ENCODE peak calls at places on chromosomes 7 and 10, in ten cellular contexts. K is prostate gland, S is body of pancreas, W is ovary, O is tibial artery, R is right cardiac atrium, N is left ventricle myocardium inferior, A is Panc1, D is spleen, X is endodermal cell. U is an unnamed sample.

GRCh38 chr7:42461537-42461936 is 224.5 kb upstream of the GLI3 start:
- DNase-seq in K (no peak), S (no peak), W (no peak), O (no peak), R (no peak), N (no peak), A (no peak), D (no peak), X (no peak), U (no peak)

GRCh38 chr7:158818325-158819213 is 10.7 kb downstream of the ESYT2 start:
- DNase-seq in K (no peak), S (peak; percentile 80), W (peak; percentile 85), O (peak; percentile 90), R (peak; percentile 94), N (peak; percentile 87), A (peak; percentile 99), D (peak; percentile 86), X (peak; percentile 87), U (peak; percentile 99)

GRCh38 chr10:69014171-69014570 is 25.6 kb downstream of the KIFBP start:
- DNase-seq in K (no peak), S (no peak), W (no peak), O (no peak), R (no peak), N (no peak), A (no peak), D (no peak), X (no peak), U (no peak)

GRCh38 chr10:89669985-89670384 is 24.9 kb upstream of the PANK1 start:
- DNase-seq in K (no peak), S (no peak), W (no peak), O (no peak), R (no peak), N (no peak), A (no peak), D (no peak), X (no peak), U (no peak)

GRCh38 chr10:84510121-84510520 is 181.7 kb downstream of the CCSER2 start:
- DNase-seq in K (no peak), S (no peak), W (no peak), O (no peak), R (no peak), N (no peak), A (no peak), D (no peak), X (no peak), U (peak; percentile 63)

GRCh38 chr7:142754681-142755575 is 5.7 kb downstream of the PRSS1 start:
- DNase-seq in K (no peak), S (peak; percentile 73), W (no peak), O (no peak), R (no peak), N (no peak), A (no peak), D (no peak), X (no peak), U (no peak)

GRCh38 chr10:91295346-91295745 is 74.9 kb downstream of the PCGF5 start:
- DNase-seq in K (no peak), S (no peak), W (no peak), O (no peak), R (no peak), N (no peak), A (no peak), D (no peak), X (no peak), U (no peak)

GRCh38 chr7:24318326-24318725 is 34.3 kb downstream of the NPY start:
- DNase-seq in K (no peak), S (no peak), W (no peak), O (no peak), R (no peak), N (no peak), A (peak; percentile 18), D (no peak), X (peak; percentile 77), U (no peak)

GRCh38 chr7:14924398-14924797 is 21.8 kb upstream of the DGKB start:
- DNase-seq in K (no peak), S (no peak), W (no peak), O (no peak), R (no peak), N (no peak), A (no peak), D (no peak), X (no peak), U (no peak)

GRCh38 chr7:72494807-72495206 is 82.7 kb upstream of the CALN1 start:
- DNase-seq in K (no peak), S (no peak), W (no peak), O (no peak), R (no peak), N (no peak), A (no peak), D (no peak), X (no peak), U (no peak)

GRCh38 chr10:123569436-123570010 is 96.6 kb upstream of the GPR26 start:
- DNase-seq in K (no peak), S (no peak), W (no peak), O (no peak), R (no peak), N (no peak), A (no peak), D (no peak), X (peak; percentile 34), U (no peak)

GRCh38 chr10:71075759-71076472 is 136.5 kb upstream of the UNC5B start:
- DNase-seq in K (no peak), S (no peak), W (peak; percentile 12), O (peak; percentile 12), R (peak; percentile 17), N (no peak), A (no peak), D (peak; percentile 47), X (peak; percentile 54), U (no peak)

GRCh38 chr7:20430664-20431063 is 100.0 kb downstream of the ITGB8 start:
- DNase-seq in K (no peak), S (no peak), W (no peak), O (no peak), R (no peak), N (no peak), A (no peak), D (no peak), X (no peak), U (no peak)

GRCh38 chr7:157477550-157478212 is 140.9 kb downstream of the DNAJB6 start:
- DNase-seq in K (no peak), S (peak; percentile 8), W (peak; percentile 21), O (peak; percentile 10), R (no peak), N (peak; percentile 4), A (no peak), D (peak; percentile 66), X (peak; percentile 42), U (no peak)

GRCh38 chr10:127463548-127463947 is 85.6 kb upstream of the NPS start:
- DNase-seq in K (no peak), S (no peak), W (no peak), O (no peak), R (no peak), N (no peak), A (no peak), D (no peak), X (no peak), U (no peak)
- H3K27me3 ChIP-seq in K (no peaks in the 10 kb centered on the region), S (no peaks in the 10 kb centered on the region), W (no peaks in the 10 kb centered on the region), O (no peaks in the 10 kb centered on the region), R (no peaks in the 10 kb centered on the region), N (peaks cover 9% of the 10 kb centered on the region), A (peaks cover 25% of the 10 kb centered on the region), D (no peaks in the 10 kb centered on the region), X (no peaks in the 10 kb centered on the region), U (no peaks in the 10 kb centered on the region)

GRCh38 chr10:1037098-1037497 is 11.4 kb upstream of the IDI2 start:
- DNase-seq in K (no peak), S (no peak), W (no peak), O (no peak), R (no peak), N (no peak), A (no peak), D (no peak), X (no peak), U (no peak)

GRCh38 chr10:1033601-1034000 is 7.9 kb upstream of the IDI2 start:
- DNase-seq in K (no peak), S (no peak), W (no peak), O (no peak), R (no peak), N (no peak), A (no peak), D (no peak), X (no peak), U (no peak)

GRCh38 chr10:1034758-1035157 is 9.1 kb upstream of the IDI2 start:
- DNase-seq in K (peak; percentile 49), S (no peak), W (no peak), O (no peak), R (no peak), N (no peak), A (no peak), D (no peak), X (no peak), U (no peak)

GRCh38 chr10:1036341-1036791 is 10.7 kb upstream of the IDI2 start:
- DNase-seq in K (no peak), S (no peak), W (no peak), O (no peak), R (no peak), N (no peak), A (no peak), D (no peak), X (peak; percentile 55), U (peak; percentile 35)

GRCh38 chr10:1035201-1035600 is 9.5 kb upstream of the IDI2 start:
- DNase-seq in K (no peak), S (no peak), W (no peak), O (no peak), R (no peak), N (no peak), A (no peak), D (no peak), X (no peak), U (no peak)
- H3K27ac ChIP-seq in K (peak overlapping the region; percentile 52), S (no peak overlapping the region), W (no peak overlapping the region), O (no peak overlapping the region), R (peak overlapping the region; percentile 22), N (no peak overlapping the region), A (no peak overlapping the region), D (no peak overlapping the region), X (no peak overlapping the region), U (no peak overlapping the region)

DNA sequence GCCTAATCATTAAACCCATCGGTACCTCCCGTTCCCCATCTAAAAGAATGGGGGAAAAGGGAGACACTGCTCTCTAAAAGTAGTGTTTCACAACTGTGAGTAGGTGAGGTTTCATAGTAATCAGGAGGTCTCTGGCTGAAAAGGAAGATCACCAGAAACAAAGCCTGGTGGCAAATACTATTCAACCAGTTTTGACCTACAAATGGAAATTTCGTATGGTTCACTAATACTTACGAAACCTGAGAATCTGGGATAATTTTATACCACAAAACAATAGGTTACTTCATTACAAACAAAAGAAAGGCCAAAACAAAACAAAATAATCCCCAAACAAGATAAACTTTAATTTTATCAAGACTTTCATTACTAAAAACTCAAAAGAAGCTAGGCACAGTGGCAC is 28.4 kb upstream of the ANLN start:
- DNase-seq in K (no peak), S (no peak), W (no peak), O (no peak), R (no peak), N (no peak), A (no peak), D (no peak), X (no peak), U (no peak)
- H3K27me3 ChIP-seq in K (no peaks in the 10 kb centered on the region), S (no peaks in the 10 kb centered on the region), W (no peaks in the 10 kb centered on the region), O (no peaks in the 10 kb centered on the region), R (no peaks in the 10 kb centered on the region), N (no peaks in the 10 kb centered on the region), A (no peaks in the 10 kb centered on the region), D (peaks cover 5% of the 10 kb centered on the region), X (peaks cover 29% of the 10 kb centered on the region), U (no peaks in the 10 kb centered on the region)

DNA sequence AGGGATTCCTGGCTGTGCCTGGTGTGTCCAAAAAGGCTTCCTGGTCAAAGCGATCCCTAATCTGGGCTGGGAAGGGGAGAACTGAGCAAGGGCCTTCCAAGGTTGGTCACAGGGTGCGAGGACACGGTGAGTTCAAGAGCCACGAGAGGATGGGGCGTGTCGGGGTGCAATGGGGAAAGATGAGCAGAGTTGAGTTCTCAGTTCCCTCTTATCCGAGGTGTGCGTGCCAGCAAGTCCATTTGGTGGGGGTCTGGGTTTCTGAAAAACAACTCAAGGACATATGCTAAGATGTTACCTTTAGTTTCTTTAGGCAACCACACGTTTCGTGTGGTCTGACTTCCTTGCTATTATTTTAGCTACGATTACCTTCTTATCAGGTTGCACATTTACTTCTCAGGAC is 1.3 kb downstream of the ZNF775 start:
- DNase-seq in K (no peak), S (no peak), W (peak; percentile 33), O (no peak), R (no peak), N (no peak), A (no peak), D (no peak), X (no peak), U (no peak)
- H3K27ac ChIP-seq in K (peak overlapping the region; percentile 21), S (peak overlapping the region; percentile 98), W (no peak overlapping the region), O (no peak overlapping the region), R (no peak overlapping the region), N (peak overlapping the region; percentile 97), A (peak overlapping the region; percentile 96), D (no peak overlapping the region), X (peak overlapping the region; percentile 96), U (no peak overlapping the region)